ENCODE peak calls at places on chromosomes 7 and 10, in four cellular contexts. One of them, this sample, is unnamed. For H3K9me3 and H3K4me1, the result is how much of the 10 kb centered on the place peaks cover.

GRCh38 chr10:21495686-21496284 is 29.7 kb downstream of the SKIDA1 start:
- DNase-seq in HepG2: peak
- DNase-seq in H1: peak
- DNase-seq in GM12878: peak
- DNase-seq in this sample: peak

GRCh38 chr7:38465946-38466345 is 165.2 kb downstream of the AMPH start:
- DNase-seq in HepG2: no peak
- DNase-seq in H1: no peak
- DNase-seq in GM12878: no peak
- DNase-seq in this sample: no peak

GRCh38 chr7:50610521-50611277 is 45.5 kb upstream of the DDC start:
- DNase-seq in HepG2: no peak
- DNase-seq in GM12878: no peak
- DNase-seq in H1: no peak
- DNase-seq in this sample: no peak

GRCh38 chr7:73860859-73861258 is at the start of gene TMEM270:
- DNase-seq in GM12878: no peak
- DNase-seq in HepG2: no peak
- DNase-seq in H1: no peak
- DNase-seq in this sample: no peak

GRCh38 chr10:42111661-42112330 is 526.6 kb downstream of the ZNF33B start:
- DNase-seq in HepG2: no peak
- DNase-seq in H1: no peak
- DNase-seq in GM12878: no peak
- DNase-seq in this sample: no peak

GRCh38 chr7:131683536-131684125 is 127.2 kb upstream of the PODXL start:
- DNase-seq in GM12878: no peak
- DNase-seq in H1: no peak
- DNase-seq in HepG2: no peak
- DNase-seq in this sample: no peak

GRCh38 chr7:4026941-4027340 is 655.2 kb upstream of the FOXK1 start:
- DNase-seq in GM12878: no peak
- DNase-seq in H1: no peak
- DNase-seq in HepG2: no peak
- DNase-seq in this sample: no peak

GRCh38 chr7:44398506-44398905 is 73.1 kb upstream of the CAMK2B start:
- DNase-seq in GM12878: no peak
- DNase-seq in H1: no peak
- DNase-seq in HepG2: no peak
- DNase-seq in this sample: no peak

GRCh38 chr7:75888464-75889222 is 9.8 kb downstream of the RHBDD2 start:
- DNase-seq in HepG2: no peak
- DNase-seq in H1: no peak
- DNase-seq in GM12878: no peak
- DNase-seq in this sample: no peak

GRCh38 chr7:4610768-4611467 is 71.2 kb upstream of the FOXK1 start:
- DNase-seq in H1: no peak
- DNase-seq in HepG2: peak
- DNase-seq in GM12878: peak
- DNase-seq in this sample: no peak

GRCh38 chr10:3852147-3852904 is 67.3 kb upstream of the KLF6 start:
- DNase-seq in H1: peak
- DNase-seq in GM12878: peak
- DNase-seq in HepG2: peak
- DNase-seq in this sample: peak

GRCh38 chr7:92576296-92576695 is 13.9 kb downstream of the FAM133B start:
- DNase-seq in GM12878: no peak
- DNase-seq in HepG2: no peak
- DNase-seq in H1: no peak
- DNase-seq in this sample: no peak

GRCh38 chr7:2539031-2540028 is 16.0 kb downstream of the BRAT1 start:
- DNase-seq in H1: no peak
- DNase-seq in HepG2: no peak
- DNase-seq in GM12878: no peak
- DNase-seq in this sample: no peak

GRCh38 chr10:96747734-96748550 is 27.6 kb upstream of the PIK3AP1 start:
- DNase-seq in HepG2: peak
- DNase-seq in H1: no peak
- DNase-seq in GM12878: peak
- DNase-seq in this sample: no peak

GRCh38 chr7:77351539-77352004 is 64.6 kb downstream of the GSAP start:
- DNase-seq in HepG2: no peak
- DNase-seq in GM12878: peak
- DNase-seq in H1: no peak
- DNase-seq in this sample: no peak

GRCh38 chr7:90726120-90726519 is 130.0 kb downstream of the CDK14 start:
- DNase-seq in H1: no peak
- DNase-seq in GM12878: no peak
- DNase-seq in HepG2: no peak
- DNase-seq in this sample: no peak

GRCh38 chr7:64602086-64602485 is 39.2 kb upstream of the ZNF680 start:
- DNase-seq in GM12878: no peak
- DNase-seq in H1: no peak
- DNase-seq in HepG2: no peak
- DNase-seq in this sample: no peak
- H3K9me3 ChIP-seq in GM12878: under half
- H3K9me3 ChIP-seq in H1: half or more
- H3K9me3 ChIP-seq in HepG2: under half
- H3K9me3 ChIP-seq in this sample: under half

GRCh38 chr10:102186128-102186527 is 33.9 kb downstream of the NOLC1 start:
- DNase-seq in H1: no peak
- DNase-seq in GM12878: no peak
- DNase-seq in HepG2: no peak
- DNase-seq in this sample: no peak

GRCh38 chr10:102188298-102188940 is 36.2 kb downstream of the NOLC1 start:
- DNase-seq in GM12878: no peak
- DNase-seq in HepG2: peak
- DNase-seq in H1: no peak
- DNase-seq in this sample: no peak

GRCh38 chr10:102184606-102185005 is 32.4 kb downstream of the NOLC1 start:
- DNase-seq in GM12878: no peak
- DNase-seq in HepG2: no peak
- DNase-seq in H1: no peak
- DNase-seq in this sample: no peak

GRCh38 chr10:102185272-102185671 is 33.1 kb downstream of the NOLC1 start:
- DNase-seq in GM12878: no peak
- DNase-seq in H1: no peak
- DNase-seq in HepG2: no peak
- DNase-seq in this sample: no peak
- TF ChIP-seq SUZ12 in GM12878: no peak
- TF ChIP-seq SUZ12 in H1: no peak
- TF ChIP-seq SUZ12 in HepG2: no peak
- TF ChIP-seq SUZ12 in this sample: no peak

GRCh38 chr10:30708234-30708633 is 78.7 kb upstream of the LYZL2 start:
- DNase-seq in HepG2: no peak
- DNase-seq in GM12878: no peak
- DNase-seq in H1: no peak
- DNase-seq in this sample: no peak
- H3K4me1 ChIP-seq in HepG2: under half
- H3K4me1 ChIP-seq in GM12878: under half
- H3K4me1 ChIP-seq in H1: under half
- H3K4me1 ChIP-seq in this sample: under half

GRCh38 chr7:57245206-57245605 is 113.0 kb upstream of the ZNF479 start:
- DNase-seq in GM12878: no peak
- DNase-seq in HepG2: no peak
- DNase-seq in H1: no peak
- DNase-seq in this sample: no peak
- H3K9me3 ChIP-seq in GM12878: under half
- H3K9me3 ChIP-seq in HepG2: half or more
- H3K9me3 ChIP-seq in H1: under half
- H3K9me3 ChIP-seq in this sample: under half

This sample was measured in NT2/D1.